ENCODE peak calls at places on chromosomes 11 and 22, in six cellular contexts. G, N, V, I, W and F are unnamed samples.

GRCh38 chr11:123069878-123070821 is 8.2 kb upstream of the HSPA8 start:
- DNase-seq in V (no peak), I (no peak), W (no peak), N (no peak), G (no peak), F (no peak)

GRCh38 chr22:20550851-20551744 is 43.7 kb downstream of the MED15 start:
- DNase-seq in I (peak; percentile 61), N (peak; percentile 62), W (no peak), G (peak; percentile 88), V (peak; percentile 82), F (no peak)

GRCh38 chr11:92349478-92350156 is 125.0 kb downstream of the FAT3 start:
- DNase-seq in N (no peak), I (peak; percentile 39), G (no peak), W (no peak), V (no peak), F (no peak)

GRCh38 chr11:121112498-121113455 is 11.7 kb downstream of the TECTA start:
- DNase-seq in G (peak; percentile 67), I (peak; percentile 85), N (peak; percentile 4), V (peak; percentile 80), W (peak; percentile 63), F (peak; percentile 64)

GRCh38 chr22:33163815-33164214 is 105.6 kb upstream of the SYN3 start:
- DNase-seq in I (no peak), G (no peak), N (no peak), V (no peak), W (no peak), F (no peak)

GRCh38 chr11:14974723-14975587 is 2.8 kb upstream of the CALCA start:
- DNase-seq in G (peak; percentile 20), I (peak; percentile 67), N (peak; percentile 51), V (peak; percentile 57), W (peak; percentile 53), F (peak; percentile 55)

GRCh38 chr11:362642-363442 is 6.5 kb upstream of the B4GALNT4 start:
- DNase-seq in N (no peak), W (no peak), V (no peak), G (no peak), I (no peak), F (no peak)

GRCh38 chr11:4018641-4019040 is 76.0 kb upstream of the RRM1 start:
- DNase-seq in I (no peak), V (no peak), G (no peak), W (no peak), N (no peak), F (no peak)

GRCh38 chr11:34522188-34522587 is 8.6 kb upstream of the ELF5 start:
- DNase-seq in N (no peak), W (no peak), V (no peak), I (no peak), G (no peak), F (no peak)